ENCODE peak calls at places on chromosome 20, in five cellular contexts. One of them, this sample, is unnamed.
A peak's percentile ranks its signal among the peaks of the same experiment; 100 is the strongest.

GRCh38 chr20:2467412-2467811 is 3.2 kb downstream of the SNRPB start:
- DNase-seq in cardiac muscle cell: no peak
- DNase-seq in H9: no peak
- DNase-seq in mesothelial cell of epicardium: no peak
- DNase-seq in fibroblast of mammary gland: no peak
- DNase-seq in this sample: no peak

GRCh38 chr20:7911586-7912330 is 28.5 kb downstream of the HAO1 start:
- DNase-seq in cardiac muscle cell: peak; percentile 18
- DNase-seq in H9: no peak
- DNase-seq in mesothelial cell of epicardium: no peak
- DNase-seq in fibroblast of mammary gland: no peak
- DNase-seq in this sample: no peak

GRCh38 chr20:59386819-59387218 is 86.4 kb downstream of the EDN3 start:
- DNase-seq in cardiac muscle cell: no peak
- DNase-seq in H9: no peak
- DNase-seq in mesothelial cell of epicardium: no peak
- DNase-seq in fibroblast of mammary gland: no peak
- DNase-seq in this sample: no peak

GRCh38 chr20:64049060-64049886 is at the start of gene SOX18:
- DNase-seq in cardiac muscle cell: peak; percentile 56
- DNase-seq in H9: peak; percentile 53
- DNase-seq in mesothelial cell of epicardium: no peak
- DNase-seq in fibroblast of mammary gland: peak; percentile 19
- DNase-seq in this sample: no peak

GRCh38 chr20:44785768-44786167 is 24.6 kb downstream of the RIMS4 start:
- DNase-seq in cardiac muscle cell: peak; percentile 13
- DNase-seq in H9: peak; percentile 87
- DNase-seq in mesothelial cell of epicardium: no peak
- DNase-seq in fibroblast of mammary gland: no peak
- DNase-seq in this sample: no peak

GRCh38 chr20:51287628-51288413 is 254.7 kb downstream of the NFATC2 start:
- DNase-seq in cardiac muscle cell: no peak
- DNase-seq in H9: no peak
- DNase-seq in mesothelial cell of epicardium: no peak
- DNase-seq in fibroblast of mammary gland: no peak
- DNase-seq in this sample: no peak

GRCh38 chr20:14566505-14566904 is 229.1 kb upstream of the FLRT3 start:
- DNase-seq in cardiac muscle cell: peak; percentile 1
- DNase-seq in H9: no peak
- DNase-seq in mesothelial cell of epicardium: no peak
- DNase-seq in fibroblast of mammary gland: peak; percentile 87
- DNase-seq in this sample: no peak

GRCh38 chr20:1932971-1933370 is 37.8 kb downstream of the SIRPA start:
- DNase-seq in cardiac muscle cell: no peak
- DNase-seq in H9: no peak
- DNase-seq in mesothelial cell of epicardium: no peak
- DNase-seq in fibroblast of mammary gland: no peak
- DNase-seq in this sample: no peak

GRCh38 chr20:45329497-45330319 is 18.5 kb downstream of the SDC4 start:
- DNase-seq in cardiac muscle cell: no peak
- DNase-seq in H9: no peak
- DNase-seq in mesothelial cell of epicardium: no peak
- DNase-seq in fibroblast of mammary gland: no peak
- DNase-seq in this sample: no peak

GRCh38 chr20:20547221-20547875 is 165.1 kb downstream of the RALGAPA2 start:
- DNase-seq in cardiac muscle cell: peak; percentile 9
- DNase-seq in H9: no peak
- DNase-seq in mesothelial cell of epicardium: no peak
- DNase-seq in fibroblast of mammary gland: peak; percentile 67
- DNase-seq in this sample: no peak

DNA sequence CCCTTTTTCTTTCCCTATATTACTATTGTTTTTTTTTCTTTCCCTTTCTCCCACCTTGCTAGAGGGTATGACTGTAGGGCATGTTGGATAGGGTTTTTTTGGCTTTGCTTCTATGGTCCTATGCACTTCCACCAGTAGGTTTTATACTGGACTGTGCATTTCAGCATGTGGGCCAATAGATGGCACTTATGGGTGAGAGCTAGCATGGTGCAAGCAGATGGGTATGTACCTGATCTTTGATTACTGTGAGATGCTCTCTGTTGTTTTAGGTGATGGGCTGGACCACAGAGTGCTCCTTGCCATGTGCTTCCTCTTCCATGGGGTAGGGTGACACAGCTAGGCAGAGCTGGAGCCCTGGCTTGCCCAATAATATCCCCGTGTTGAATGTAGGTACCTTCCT is 128.5 kb upstream of the CHD6 start:
- DNase-seq in cardiac muscle cell: no peak
- DNase-seq in H9: no peak
- DNase-seq in mesothelial cell of epicardium: no peak
- DNase-seq in fibroblast of mammary gland: no peak
- DNase-seq in this sample: no peak
- TF ChIP-seq CTCF in cardiac muscle cell: no peak
- TF ChIP-seq CTCF in H9: peak; percentile 29
- TF ChIP-seq CTCF in mesothelial cell of epicardium: no peak
- TF ChIP-seq CTCF in fibroblast of mammary gland: no peak
- TF ChIP-seq CTCF in this sample: no peak

GRCh38 chr20:40225596-40225995 is 463.4 kb downstream of the MAFB start:
- DNase-seq in cardiac muscle cell: no peak
- DNase-seq in H9: no peak
- DNase-seq in mesothelial cell of epicardium: no peak
- DNase-seq in fibroblast of mammary gland: no peak
- DNase-seq in this sample: no peak
- TF ChIP-seq CTCF in cardiac muscle cell: no peak
- TF ChIP-seq CTCF in H9: no peak
- TF ChIP-seq CTCF in mesothelial cell of epicardium: no peak
- TF ChIP-seq CTCF in fibroblast of mammary gland: no peak
- TF ChIP-seq CTCF in this sample: no peak

GRCh38 chr20:52747736-52748135 is 224.4 kb upstream of the TSHZ2 start:
- DNase-seq in cardiac muscle cell: peak; percentile 59
- DNase-seq in H9: peak; percentile 53
- DNase-seq in mesothelial cell of epicardium: no peak
- DNase-seq in fibroblast of mammary gland: peak; percentile 48
- DNase-seq in this sample: no peak
- TF ChIP-seq CTCF in cardiac muscle cell: peak; percentile 53
- TF ChIP-seq CTCF in H9: peak; percentile 62
- TF ChIP-seq CTCF in mesothelial cell of epicardium: no peak
- TF ChIP-seq CTCF in fibroblast of mammary gland: peak; percentile 57
- TF ChIP-seq CTCF in this sample: peak; percentile 51

DNA sequence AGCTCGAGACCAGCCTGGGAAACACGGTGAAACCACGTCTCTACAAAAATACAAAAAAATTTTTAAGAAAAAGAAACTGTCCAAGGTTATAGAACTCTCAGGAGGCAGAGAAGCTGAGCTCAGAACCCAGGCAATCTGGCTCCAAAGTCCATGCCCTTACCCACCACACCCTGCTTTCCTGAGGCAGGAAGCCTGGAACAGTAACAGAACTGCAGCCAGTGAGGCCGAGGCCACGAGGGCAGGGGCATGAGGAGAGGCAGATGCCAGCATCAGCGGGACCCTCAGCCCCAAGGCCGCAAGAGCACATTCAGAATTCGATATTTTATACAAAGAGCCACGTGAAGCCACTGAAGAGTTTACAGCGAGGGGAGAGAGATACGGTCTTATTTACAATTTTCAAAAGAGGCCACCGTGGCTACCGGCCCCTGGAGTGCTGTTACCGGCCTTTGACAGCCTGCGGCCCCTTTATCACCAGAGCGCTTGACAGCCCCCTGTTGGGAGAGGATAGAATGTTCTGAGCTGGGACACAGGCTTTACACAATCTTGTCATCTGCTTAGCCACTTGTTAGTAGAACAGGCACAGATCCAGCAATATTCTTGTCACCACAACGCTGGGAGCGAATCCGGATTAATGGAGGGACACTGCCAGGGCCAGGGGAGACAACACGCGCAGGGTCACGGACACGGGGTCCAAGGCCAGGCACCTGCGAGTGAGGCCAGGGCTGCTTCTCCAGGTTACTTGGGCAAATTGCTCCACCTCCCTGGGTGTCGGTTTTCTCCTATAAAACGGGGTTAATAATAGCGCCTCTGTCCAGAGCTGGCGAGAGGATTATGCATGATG is 5.6 kb downstream of the SPATA2 start:
- DNase-seq in cardiac muscle cell: no peak
- DNase-seq in H9: no peak
- DNase-seq in mesothelial cell of epicardium: no peak
- DNase-seq in fibroblast of mammary gland: no peak
- DNase-seq in this sample: no peak
- TF ChIP-seq CTCF in cardiac muscle cell: peak; percentile 9
- TF ChIP-seq CTCF in H9: peak; percentile 56
- TF ChIP-seq CTCF in mesothelial cell of epicardium: no peak
- TF ChIP-seq CTCF in fibroblast of mammary gland: peak; percentile 6
- TF ChIP-seq CTCF in this sample: peak; percentile 56

DNA sequence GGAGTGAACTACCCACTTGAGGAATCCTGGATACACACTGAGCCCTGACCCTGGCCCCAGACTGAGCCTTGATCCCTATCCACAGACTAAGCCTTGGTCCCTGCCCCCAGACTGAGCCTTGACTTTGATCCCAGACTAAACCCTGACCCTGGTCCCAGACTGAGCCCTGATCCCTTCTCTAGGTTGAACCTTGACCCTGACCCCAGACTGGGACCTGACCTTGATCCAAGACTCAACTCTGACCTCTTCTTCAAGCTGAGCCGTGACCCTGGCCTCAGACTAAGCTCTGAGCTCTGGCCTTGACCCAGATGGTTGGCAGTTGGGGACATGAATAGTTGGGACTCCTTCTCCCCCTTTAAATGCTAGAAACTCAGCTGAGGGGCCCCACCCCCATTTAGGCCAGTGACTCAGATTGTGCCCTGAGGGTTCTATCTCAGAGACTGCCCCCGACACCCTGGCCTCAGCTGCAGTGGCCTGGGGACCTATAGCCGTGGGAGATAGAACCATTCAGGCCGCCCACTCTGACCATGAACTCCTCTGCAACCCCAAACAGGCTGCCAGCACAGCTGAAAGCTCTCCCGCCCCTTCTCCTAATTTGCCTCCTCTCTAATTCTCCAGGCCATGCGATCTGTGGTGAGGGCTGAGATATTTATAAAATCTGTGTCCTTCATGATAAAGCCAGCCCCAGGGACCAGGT is 84.7 kb downstream of the DLGAP4 start:
- DNase-seq in cardiac muscle cell: no peak
- DNase-seq in H9: no peak
- DNase-seq in mesothelial cell of epicardium: no peak
- DNase-seq in fibroblast of mammary gland: no peak
- DNase-seq in this sample: no peak
- TF ChIP-seq CTCF in cardiac muscle cell: no peak
- TF ChIP-seq CTCF in H9: no peak
- TF ChIP-seq CTCF in mesothelial cell of epicardium: no peak
- TF ChIP-seq CTCF in fibroblast of mammary gland: no peak
- TF ChIP-seq CTCF in this sample: no peak

GRCh38 chr20:32487381-32487780 is 97.8 kb downstream of the NOL4L start:
- DNase-seq in cardiac muscle cell: no peak
- DNase-seq in H9: no peak
- DNase-seq in mesothelial cell of epicardium: no peak
- DNase-seq in fibroblast of mammary gland: no peak
- DNase-seq in this sample: no peak

GRCh38 chr20:32490942-32491763 is 94.0 kb downstream of the NOL4L start:
- DNase-seq in cardiac muscle cell: no peak
- DNase-seq in H9: no peak
- DNase-seq in mesothelial cell of epicardium: no peak
- DNase-seq in fibroblast of mammary gland: no peak
- DNase-seq in this sample: no peak

GRCh38 chr20:32485126-32485769 is 99.9 kb downstream of the NOL4L start:
- DNase-seq in cardiac muscle cell: peak; percentile 87
- DNase-seq in H9: peak; percentile 68
- DNase-seq in mesothelial cell of epicardium: peak; percentile 79
- DNase-seq in fibroblast of mammary gland: peak; percentile 82
- DNase-seq in this sample: peak; percentile 81

GRCh38 chr20:32485770-32486248 is 99.3 kb downstream of the NOL4L start:
- DNase-seq in cardiac muscle cell: no peak
- DNase-seq in H9: no peak
- DNase-seq in mesothelial cell of epicardium: no peak
- DNase-seq in fibroblast of mammary gland: no peak
- DNase-seq in this sample: no peak

GRCh38 chr20:32488066-32488838 is 96.9 kb downstream of the NOL4L start:
- DNase-seq in cardiac muscle cell: no peak
- DNase-seq in H9: no peak
- DNase-seq in mesothelial cell of epicardium: no peak
- DNase-seq in fibroblast of mammary gland: no peak
- DNase-seq in this sample: no peak
- TF ChIP-seq CTCF in cardiac muscle cell: no peak
- TF ChIP-seq CTCF in H9: no peak
- TF ChIP-seq CTCF in mesothelial cell of epicardium: no peak
- TF ChIP-seq CTCF in fibroblast of mammary gland: no peak
- TF ChIP-seq CTCF in this sample: no peak

DNA sequence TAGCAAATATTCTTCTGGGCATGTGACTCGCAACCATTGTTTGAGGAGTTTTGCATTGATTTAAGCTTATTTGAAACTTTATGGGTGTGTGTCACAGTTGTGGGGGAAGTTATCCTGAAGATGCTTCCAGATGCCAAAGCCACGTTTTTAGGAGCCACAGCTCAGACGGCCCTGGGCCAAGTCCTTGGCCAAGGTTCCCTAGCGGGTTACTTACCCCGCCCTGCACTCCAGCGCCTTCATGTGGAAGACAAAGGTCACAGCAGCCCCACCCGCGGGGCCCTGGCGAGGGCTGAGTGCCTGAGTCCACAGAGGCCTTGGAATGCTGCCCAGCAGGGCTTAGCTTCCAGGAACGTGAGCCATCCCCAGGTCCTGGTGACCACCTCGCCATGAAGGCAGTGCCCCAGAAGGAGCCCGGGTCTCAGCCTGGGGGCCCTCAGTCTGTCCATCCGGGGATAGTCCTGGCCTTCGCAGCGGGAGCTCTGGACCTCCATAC is 308.3 kb downstream of the CDH4 start:
- DNase-seq in cardiac muscle cell: peak; percentile 2
- DNase-seq in H9: peak; percentile 80
- DNase-seq in mesothelial cell of epicardium: no peak
- DNase-seq in fibroblast of mammary gland: peak; percentile 79
- DNase-seq in this sample: no peak
- TF ChIP-seq CTCF in cardiac muscle cell: no peak
- TF ChIP-seq CTCF in H9: peak; percentile 75
- TF ChIP-seq CTCF in mesothelial cell of epicardium: no peak
- TF ChIP-seq CTCF in fibroblast of mammary gland: peak; percentile 37
- TF ChIP-seq CTCF in this sample: no peak

GRCh38 chr20:33629533-33629932 is 32.6 kb upstream of the C20orf144 start:
- DNase-seq in cardiac muscle cell: no peak
- DNase-seq in H9: no peak
- DNase-seq in mesothelial cell of epicardium: no peak
- DNase-seq in fibroblast of mammary gland: no peak
- DNase-seq in this sample: no peak
- TF ChIP-seq CTCF in cardiac muscle cell: no peak
- TF ChIP-seq CTCF in H9: no peak
- TF ChIP-seq CTCF in mesothelial cell of epicardium: no peak
- TF ChIP-seq CTCF in fibroblast of mammary gland: no peak
- TF ChIP-seq CTCF in this sample: no peak

DNA sequence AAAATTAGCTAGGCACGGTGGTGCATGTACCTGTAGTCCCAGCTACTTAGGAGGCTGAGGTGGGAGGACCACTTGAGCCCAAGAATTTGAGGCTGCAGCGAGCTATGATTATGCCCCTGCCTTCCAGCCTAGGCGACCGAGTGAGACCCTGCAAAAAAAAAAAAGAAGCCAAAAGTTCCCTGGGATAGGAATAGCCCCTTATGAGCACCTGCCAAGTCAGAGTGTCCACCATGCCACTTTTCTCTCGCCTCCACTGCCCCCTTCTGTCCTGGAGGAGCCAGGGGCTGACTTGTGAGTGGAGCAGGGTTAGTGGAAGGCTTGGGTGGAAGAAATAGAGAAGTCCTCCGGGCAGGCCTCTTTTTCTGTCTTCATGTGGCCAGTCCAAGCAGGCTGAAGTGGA is 12.1 kb upstream of the DDX27 start:
- DNase-seq in cardiac muscle cell: no peak
- DNase-seq in H9: peak; percentile 53
- DNase-seq in mesothelial cell of epicardium: no peak
- DNase-seq in fibroblast of mammary gland: no peak
- DNase-seq in this sample: no peak
- TF ChIP-seq CTCF in cardiac muscle cell: no peak
- TF ChIP-seq CTCF in H9: peak; percentile 57
- TF ChIP-seq CTCF in mesothelial cell of epicardium: no peak
- TF ChIP-seq CTCF in fibroblast of mammary gland: peak; percentile 2
- TF ChIP-seq CTCF in this sample: no peak